ENCODE peak calls at places on chromosomes 11 and 22, in five cellular contexts. D is effector memory CD4-positive, alpha-beta T cell; G is BE2C; O is pancreas; N is ovary. B is an unnamed sample.
A peak's percentile ranks its signal among the peaks of the same experiment; 100 is the strongest.

GRCh38 chr11:35232961-35233360 is 94.0 kb downstream of the CD44 start:
- DNase-seq in D (no peak), G (no peak), O (no peak), N (no peak), B (no peak)

GRCh38 chr22:33674357-33674756 is 245.9 kb downstream of the LARGE1 start:
- DNase-seq in D (no peak), G (no peak), O (no peak), N (no peak), B (no peak)

GRCh38 chr11:118705111-118705741 is 25.8 kb upstream of the TREH start:
- DNase-seq in D (peak; percentile 31), G (no peak), O (no peak), N (no peak), B (peak; percentile 29)

GRCh38 chr11:117716652-117717440 is 80.2 kb downstream of the DSCAML1 start:
- DNase-seq in D (no peak), G (no peak), O (no peak), N (no peak), B (no peak)

GRCh38 chr11:7651140-7651551 is 22.2 kb downstream of the CYB5R2 start:
- DNase-seq in D (no peak), G (peak; percentile 18), O (no peak), N (no peak), B (no peak)

GRCh38 chr22:50063589-50064393 is 5.7 kb upstream of the TTLL8 start:
- DNase-seq in D (no peak), G (no peak), O (no peak), N (no peak), B (no peak)

GRCh38 chr11:75554258-75555022 is 7.6 kb upstream of the SERPINH1 start:
- DNase-seq in D (no peak), G (peak; percentile 98), O (peak; percentile 71), N (peak; percentile 99), B (peak; percentile 82)

GRCh38 chr11:15927196-15927865 is 429.0 kb downstream of the SOX6 start:
- DNase-seq in D (no peak), G (no peak), O (no peak), N (no peak), B (no peak)

GRCh38 chr22:38262051-38262795 is 10.6 kb downstream of the TMEM184B start:
- DNase-seq in D (no peak), G (peak; percentile 51), O (peak; percentile 79), N (no peak), B (peak; percentile 78)

GRCh38 chr11:119786431-119787073 is 57.6 kb upstream of the NECTIN1 start:
- DNase-seq in D (no peak), G (no peak), O (peak; percentile 36), N (no peak), B (no peak)

GRCh38 chr22:34255042-34255441 is 334.8 kb upstream of the LARGE1 start:
- DNase-seq in D (no peak), G (no peak), O (no peak), N (no peak), B (no peak)

GRCh38 chr22:39592104-39593060 is 21.8 kb downstream of the CACNA1I start:
- DNase-seq in D (no peak), G (no peak), O (peak; percentile 70), N (peak; percentile 79), B (no peak)

GRCh38 chr11:60257956-60258722 is 15.2 kb upstream of the MS4A4E start:
- DNase-seq in D (no peak), G (no peak), O (no peak), N (no peak), B (no peak)

GRCh38 chr22:41893591-41894375 is 21.1 kb downstream of the SHISA8 start:
- DNase-seq in D (no peak), G (no peak), O (no peak), N (no peak), B (no peak)

GRCh38 chr22:48585916-48586798 is 1241.5 kb downstream of the BRD1 start:
- DNase-seq in D (no peak), G (no peak), O (no peak), N (no peak), B (no peak)

GRCh38 chr22:33896801-33897620 is 23.3 kb downstream of the LARGE1 start:
- DNase-seq in D (no peak), G (no peak), O (no peak), N (no peak), B (no peak)

GRCh38 chr11:70243912-70244652 is 26.4 kb upstream of the PPFIA1 start:
- DNase-seq in D (no peak), G (no peak), O (no peak), N (no peak), B (no peak)

GRCh38 chr11:69674267-69674885 is 777 bp downstream of the LTO1 start:
- DNase-seq in D (no peak), G (peak; percentile 62), O (no peak), N (peak; percentile 44), B (no peak)

GRCh38 chr11:72001834-72002591 is 3.3 kb downstream of the IL18BP start:
- DNase-seq in D (no peak), G (no peak), O (no peak), N (no peak), B (no peak)

GRCh38 chr11:36427876-36428275 is 82.2 kb downstream of the TRAF6 start:
- DNase-seq in D (no peak), G (no peak), O (no peak), N (no peak), B (no peak)

GRCh38 chr11:113874096-113874919 is 1.1 kb downstream of the USP28 start:
- DNase-seq in D (no peak), G (no peak), O (no peak), N (peak; percentile 22), B (no peak)

GRCh38 chr11:82046778-82047177 is 686.9 kb downstream of the FAM181B start:
- DNase-seq in D (no peak), G (no peak), O (no peak), N (no peak), B (no peak)

GRCh38 chr11:70078095-70078795 is at the start of gene ANO1:
- DNase-seq in D (no peak), G (no peak), O (no peak), N (no peak), B (no peak)

GRCh38 chr11:44199816-44200215 is 104.3 kb downstream of the EXT2 start:
- DNase-seq in D (no peak), G (no peak), O (no peak), N (no peak), B (no peak)

GRCh38 chr11:18384157-18384641 is 10.2 kb upstream of the LDHA start:
- DNase-seq in D (no peak), G (peak; percentile 58), O (peak; percentile 58), N (peak; percentile 68), B (peak; percentile 85)

GRCh38 chr11:69449320-69450063 is 32.0 kb upstream of the LINC01488 start:
- DNase-seq in D (no peak), G (peak; percentile 89), O (peak; percentile 64), N (no peak), B (no peak)

DNA sequence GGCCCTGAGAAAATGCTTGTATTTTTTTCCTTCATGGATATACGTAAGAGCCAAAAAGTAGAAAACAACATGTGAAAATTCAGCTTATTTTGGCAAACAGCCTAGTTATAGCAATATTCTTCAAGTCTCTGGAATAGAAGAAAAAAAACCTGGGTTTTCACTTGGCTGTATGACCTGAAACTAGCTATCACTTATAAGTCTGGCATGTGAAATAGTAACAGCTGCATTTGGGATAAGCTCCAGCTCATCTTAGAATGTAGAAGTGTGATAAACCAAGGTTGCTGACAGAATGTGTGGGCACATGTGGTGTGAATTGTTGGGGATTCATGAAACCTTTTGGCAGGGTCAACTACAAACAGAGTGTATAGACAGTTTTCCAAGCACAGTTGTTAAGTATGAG is 266.0 kb upstream of the CTSC start:
- DNase-seq in D (no peak), G (no peak), O (no peak), N (no peak), B (no peak)
- H3K4me3 ChIP-seq in D (no peak overlapping the region), G (no peak overlapping the region), O (no peak overlapping the region), N (no peak overlapping the region), B (no peak overlapping the region)

DNA sequence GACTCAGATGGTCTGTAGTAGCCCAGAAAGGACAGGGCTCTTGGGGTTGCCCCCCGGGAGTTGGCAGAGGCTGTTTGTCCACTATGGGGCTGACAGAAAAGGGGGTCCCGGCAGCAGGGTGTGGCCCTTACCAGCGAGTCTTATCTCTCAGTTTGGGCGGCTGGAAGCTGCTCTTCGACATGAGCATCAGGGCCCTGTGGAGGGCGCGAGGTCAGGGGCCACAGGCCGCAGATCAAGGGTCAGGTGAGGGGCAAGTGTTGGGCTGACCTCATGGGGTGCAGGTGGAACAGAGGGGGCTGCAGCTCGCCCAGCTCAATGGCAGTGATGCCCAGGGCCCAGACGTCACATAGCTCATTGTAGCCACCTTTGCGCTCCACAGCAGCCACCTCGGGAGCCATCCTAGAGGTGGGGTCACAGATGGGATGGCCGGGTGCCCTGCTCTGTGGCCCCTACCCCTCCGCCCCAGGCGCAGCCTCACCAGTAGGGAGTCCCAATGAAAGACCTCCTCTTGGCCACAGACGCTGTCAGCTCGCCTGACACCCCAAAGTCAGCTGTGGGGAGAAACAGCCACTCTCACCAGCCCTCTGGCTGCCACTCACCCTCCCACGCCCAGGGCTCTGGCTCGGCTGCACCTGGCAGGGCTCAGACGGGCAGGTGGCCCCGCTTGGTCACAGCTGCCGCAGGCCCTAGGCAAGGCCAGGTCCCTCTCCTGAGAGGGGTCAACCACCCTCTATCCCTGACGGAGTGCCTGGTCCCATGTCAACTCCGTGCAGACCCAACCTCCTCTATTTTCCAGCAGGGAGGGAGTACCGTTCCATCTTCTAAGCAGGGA is 2.2 kb downstream of the MAP4K2 start:
- DNase-seq in D (no peak), G (no peak), O (no peak), N (peak; percentile 40), B (no peak)
- H3K4me3 ChIP-seq in D (no peak overlapping the region), G (no peak overlapping the region), O (no peak overlapping the region), N (no peak overlapping the region), B (no peak overlapping the region)

DNA sequence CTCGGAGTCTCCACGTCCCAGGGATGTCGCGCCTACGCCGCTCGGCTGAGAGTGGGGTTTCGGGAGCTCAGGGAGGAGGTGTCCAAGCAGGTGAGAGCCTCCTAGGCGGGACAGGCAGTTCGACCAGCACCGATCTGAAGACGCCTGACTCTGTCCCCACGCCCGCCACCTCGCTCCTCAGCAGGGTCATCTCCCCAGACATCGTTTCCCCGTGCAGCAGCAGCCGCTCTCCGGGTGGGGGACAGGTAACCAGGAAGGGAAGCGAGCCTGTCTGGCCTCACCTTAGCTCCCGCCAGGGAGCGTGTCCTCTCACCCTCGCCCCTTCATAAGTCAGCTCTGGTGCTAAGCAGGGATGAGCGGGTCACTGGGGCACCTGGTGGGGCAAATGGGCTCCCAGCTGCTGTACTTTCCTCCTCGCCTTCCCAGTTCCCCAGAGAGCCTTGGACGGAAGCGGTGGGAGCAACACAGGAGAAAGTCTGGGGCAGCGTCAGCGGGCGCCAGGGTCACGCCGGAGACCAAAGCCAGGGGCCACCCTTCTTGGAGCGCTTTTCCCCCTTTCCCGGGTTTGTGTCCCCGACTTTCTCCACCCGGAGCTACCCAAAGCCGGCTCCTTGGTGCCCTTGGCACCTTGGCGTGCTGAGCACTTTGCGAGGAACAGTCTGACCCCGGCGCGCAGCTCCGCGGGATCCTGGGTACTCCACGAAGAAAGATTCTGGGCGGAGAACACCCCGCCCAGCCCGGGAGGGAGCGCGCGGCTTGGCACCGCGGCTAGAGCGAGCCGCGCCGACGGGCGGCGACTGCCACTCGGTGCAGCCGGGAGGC is 1.6 kb downstream of the SPON1 start:
- DNase-seq in D (no peak), G (no peak), O (peak; percentile 58), N (peak; percentile 50), B (peak; percentile 62)
- H3K4me3 ChIP-seq in D (peak overlapping the region; percentile 40), G (no peak overlapping the region), O (peak overlapping the region; percentile 26), N (peak overlapping the region; percentile 53), B (peak overlapping the region; percentile 51)

DNA sequence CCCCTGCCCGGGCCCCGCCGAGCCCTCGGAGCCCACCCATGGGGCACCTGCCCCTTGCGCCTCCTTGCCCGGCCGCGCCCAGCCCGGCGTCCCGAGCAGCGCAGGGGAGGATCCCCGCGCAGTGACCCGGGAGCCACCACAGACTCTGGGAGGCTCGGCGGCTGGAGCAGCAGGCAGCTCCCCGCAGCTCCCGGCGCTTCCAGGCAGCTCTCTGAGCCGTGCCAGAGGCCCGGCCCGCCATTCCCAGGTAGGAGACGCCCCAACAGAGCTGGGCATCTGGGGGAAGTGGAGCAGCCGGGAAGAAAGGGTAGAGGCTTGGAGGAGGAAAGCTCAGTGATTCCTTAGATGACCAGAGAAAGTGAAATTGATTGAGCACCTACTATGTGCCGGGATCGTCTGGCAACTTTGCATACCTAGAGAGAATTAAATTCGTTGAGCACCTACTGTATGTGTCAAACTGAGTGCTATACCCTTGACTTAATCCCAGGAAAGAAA is 670 bp downstream of the RASD2 start:
- DNase-seq in D (no peak), G (peak; percentile 48), O (peak; percentile 75), N (no peak), B (peak; percentile 46)
- H3K4me3 ChIP-seq in D (peak overlapping the region; percentile 48), G (peak overlapping the region; percentile 64), O (peak overlapping the region; percentile 44), N (peak overlapping the region; percentile 46), B (peak overlapping the region; percentile 47)